ENCODE peak calls at places on chromosome 3, in nine cellular contexts. One of them, this sample, is unnamed.

GRCh38 chr3:154152741-154153140 is 31.6 kb downstream of the ARHGEF26 start:
- DNase-seq in AG08396: no peak
- DNase-seq in HCEC 1CT: no peak
- DNase-seq in left ventricle myocardium superior: no peak
- DNase-seq in EL: no peak
- DNase-seq in ELF-1: no peak
- DNase-seq in amniotic stem cell: no peak
- DNase-seq in Calu3: no peak
- DNase-seq in activated naive CD8-positive, alpha-beta T cell treated with anti-CD3 and anti-CD28 coated beads, Interleukin-2, amount 50 U/mL, for 24 hours: no peak
- DNase-seq in this sample: no peak

GRCh38 chr3:51099794-51100542 is 285.1 kb upstream of the MANF start:
- DNase-seq in AG08396: peak
- DNase-seq in HCEC 1CT: peak
- DNase-seq in left ventricle myocardium superior: no peak
- DNase-seq in EL: peak
- DNase-seq in ELF-1: peak
- DNase-seq in amniotic stem cell: peak
- DNase-seq in Calu3: peak
- DNase-seq in activated naive CD8-positive, alpha-beta T cell treated with anti-CD3 and anti-CD28 coated beads, Interleukin-2, amount 50 U/mL, for 24 hours: peak
- DNase-seq in this sample: no peak

GRCh38 chr3:129555176-129555575 is 12.2 kb downstream of the H1-8 start:
- DNase-seq in AG08396: no peak
- DNase-seq in HCEC 1CT: no peak
- DNase-seq in left ventricle myocardium superior: no peak
- DNase-seq in EL: no peak
- DNase-seq in ELF-1: no peak
- DNase-seq in amniotic stem cell: no peak
- DNase-seq in Calu3: no peak
- DNase-seq in activated naive CD8-positive, alpha-beta T cell treated with anti-CD3 and anti-CD28 coated beads, Interleukin-2, amount 50 U/mL, for 24 hours: no peak
- DNase-seq in this sample: no peak

GRCh38 chr3:53150247-53151085 is 10.5 kb upstream of the PRKCD start:
- DNase-seq in AG08396: no peak
- DNase-seq in HCEC 1CT: peak
- DNase-seq in left ventricle myocardium superior: peak
- DNase-seq in EL: peak
- DNase-seq in ELF-1: no peak
- DNase-seq in amniotic stem cell: no peak
- DNase-seq in Calu3: no peak
- DNase-seq in activated naive CD8-positive, alpha-beta T cell treated with anti-CD3 and anti-CD28 coated beads, Interleukin-2, amount 50 U/mL, for 24 hours: no peak
- DNase-seq in this sample: peak

GRCh38 chr3:55511895-55512585 is 24.9 kb upstream of the WNT5A start:
- DNase-seq in AG08396: peak
- DNase-seq in HCEC 1CT: peak
- DNase-seq in left ventricle myocardium superior: no peak
- DNase-seq in EL: peak
- DNase-seq in ELF-1: no peak
- DNase-seq in amniotic stem cell: peak
- DNase-seq in Calu3: no peak
- DNase-seq in activated naive CD8-positive, alpha-beta T cell treated with anti-CD3 and anti-CD28 coated beads, Interleukin-2, amount 50 U/mL, for 24 hours: no peak
- DNase-seq in this sample: no peak

GRCh38 chr3:126926684-126927404 is 56.1 kb upstream of the PLXNA1 start:
- DNase-seq in AG08396: peak
- DNase-seq in HCEC 1CT: peak
- DNase-seq in left ventricle myocardium superior: peak
- DNase-seq in EL: peak
- DNase-seq in ELF-1: no peak
- DNase-seq in amniotic stem cell: peak
- DNase-seq in Calu3: no peak
- DNase-seq in activated naive CD8-positive, alpha-beta T cell treated with anti-CD3 and anti-CD28 coated beads, Interleukin-2, amount 50 U/mL, for 24 hours: no peak
- DNase-seq in this sample: no peak

GRCh38 chr3:45092132-45093031 is 53.8 kb downstream of the CDCP1 start:
- DNase-seq in AG08396: peak
- DNase-seq in HCEC 1CT: peak
- DNase-seq in left ventricle myocardium superior: no peak
- DNase-seq in EL: peak
- DNase-seq in ELF-1: peak
- DNase-seq in amniotic stem cell: no peak
- DNase-seq in Calu3: no peak
- DNase-seq in activated naive CD8-positive, alpha-beta T cell treated with anti-CD3 and anti-CD28 coated beads, Interleukin-2, amount 50 U/mL, for 24 hours: no peak
- DNase-seq in this sample: no peak

GRCh38 chr3:107892960-107893359 is 197.9 kb downstream of the CD47 start:
- DNase-seq in AG08396: no peak
- DNase-seq in HCEC 1CT: no peak
- DNase-seq in left ventricle myocardium superior: no peak
- DNase-seq in EL: peak
- DNase-seq in ELF-1: no peak
- DNase-seq in amniotic stem cell: no peak
- DNase-seq in Calu3: no peak
- DNase-seq in activated naive CD8-positive, alpha-beta T cell treated with anti-CD3 and anti-CD28 coated beads, Interleukin-2, amount 50 U/mL, for 24 hours: no peak
- DNase-seq in this sample: no peak

GRCh38 chr3:176663376-176663775 is 533.9 kb downstream of the TBL1XR1 start:
- DNase-seq in AG08396: no peak
- DNase-seq in HCEC 1CT: peak
- DNase-seq in left ventricle myocardium superior: no peak
- DNase-seq in EL: peak
- DNase-seq in ELF-1: no peak
- DNase-seq in amniotic stem cell: no peak
- DNase-seq in Calu3: no peak
- DNase-seq in activated naive CD8-positive, alpha-beta T cell treated with anti-CD3 and anti-CD28 coated beads, Interleukin-2, amount 50 U/mL, for 24 hours: no peak
- DNase-seq in this sample: no peak

GRCh38 chr3:23959147-23959900 is 14.2 kb downstream of the NR1D2 start:
- DNase-seq in AG08396: peak
- DNase-seq in HCEC 1CT: peak
- DNase-seq in left ventricle myocardium superior: no peak
- DNase-seq in EL: peak
- DNase-seq in ELF-1: no peak
- DNase-seq in amniotic stem cell: peak
- DNase-seq in Calu3: peak
- DNase-seq in activated naive CD8-positive, alpha-beta T cell treated with anti-CD3 and anti-CD28 coated beads, Interleukin-2, amount 50 U/mL, for 24 hours: no peak
- DNase-seq in this sample: no peak